ENCODE peak calls at places on chromosomes 7 and 10, in five cellular contexts. H, R, J, W and Z are unnamed samples.

GRCh38 chr7:140478361-140479061 is 794 bp downstream of the MKRN1 start:
- DNase-seq in W (peak), H (peak), J (no peak), R (peak), Z (peak)

GRCh38 chr7:28980504-28981281 is 22.6 kb upstream of the TRIL start:
- DNase-seq in H (peak), J (no peak), R (no peak), W (no peak), Z (no peak)

GRCh38 chr10:103792547-103792946 is 62.8 kb downstream of the SH3PXD2A start:
- DNase-seq in R (no peak), W (no peak), H (peak), J (no peak), Z (no peak)

GRCh38 chr10:113326160-113327111 is 226.4 kb upstream of the HABP2 start:
- DNase-seq in W (peak), J (peak), R (no peak), H (peak), Z (no peak)

GRCh38 chr7:130941322-130942210 is 207.6 kb upstream of the KLF14 start:
- DNase-seq in R (peak), J (no peak), H (peak), W (peak), Z (no peak)

GRCh38 chr10:59622320-59622901 is 87.2 kb downstream of the SLC16A9 start:
- DNase-seq in J (peak), H (peak), W (peak), R (peak), Z (peak)

GRCh38 chr7:92798517-92799249 is 37.7 kb downstream of the CDK6 start:
- DNase-seq in W (no peak), R (no peak), H (no peak), J (no peak), Z (no peak)

GRCh38 chr7:154789404-154789803 is 213.5 kb downstream of the PAXIP1 start:
- DNase-seq in H (no peak), W (no peak), J (no peak), R (no peak), Z (no peak)

GRCh38 chr10:98536551-98536950 is 89.8 kb upstream of the HPS1 start:
- DNase-seq in R (no peak), W (peak), H (peak), J (no peak), Z (no peak)

GRCh38 chr7:55113760-55114541 is 95.1 kb downstream of the EGFR start:
- DNase-seq in W (no peak), H (no peak), J (no peak), R (no peak), Z (no peak)

GRCh38 chr10:86857097-86857825 is 100.2 kb downstream of the MMRN2 start:
- DNase-seq in J (no peak), W (no peak), R (no peak), H (no peak), Z (no peak)

GRCh38 chr10:27192284-27192683 is 37.1 kb downstream of the MASTL start:
- DNase-seq in W (no peak), H (peak), R (no peak), J (peak), Z (peak)

GRCh38 chr7:55546826-55547225 is 25.5 kb downstream of the VOPP1 start:
- DNase-seq in W (peak), R (peak), J (peak), H (peak), Z (peak)

GRCh38 chr7:31327071-31327470 is 13.5 kb downstream of the NEUROD6 start:
- DNase-seq in W (no peak), R (no peak), J (no peak), H (peak), Z (peak)

GRCh38 chr10:77351386-77351785 is 286.2 kb downstream of the KCNMA1 start:
- DNase-seq in W (no peak), H (no peak), R (no peak), J (no peak), Z (no peak)

GRCh38 chr10:72913287-72913686 is 19.7 kb downstream of the OIT3 start:
- DNase-seq in H (no peak), R (no peak), J (no peak), W (no peak), Z (no peak)

GRCh38 chr7:19752045-19752444 is 21.4 kb downstream of the TMEM196 start:
- DNase-seq in W (no peak), H (no peak), J (no peak), R (no peak), Z (no peak)

GRCh38 chr7:90473819-90474218 is 4.4 kb downstream of the PTTG1IP2 start:
- DNase-seq in R (no peak), J (no peak), H (peak), W (no peak), Z (no peak)

GRCh38 chr7:73864981-73865711 is 4.2 kb downstream of the TMEM270 start:
- DNase-seq in J (no peak), H (no peak), R (no peak), W (no peak), Z (no peak)

GRCh38 chr7:1704326-1705241 is 34.5 kb downstream of the ELFN1 start:
- DNase-seq in H (no peak), W (no peak), R (no peak), J (no peak), Z (no peak)

GRCh38 chr10:113221756-113222168 is 271.7 kb downstream of the TCF7L2 start:
- DNase-seq in W (no peak), R (no peak), J (no peak), H (peak), Z (no peak)

GRCh38 chr10:131934769-131935168 is 34.0 kb downstream of the PPP2R2D start:
- DNase-seq in J (no peak), R (no peak), W (no peak), H (no peak), Z (no peak)

GRCh38 chr7:108497082-108497725 is 28.7 kb downstream of the PNPLA8 start:
- DNase-seq in R (no peak), H (peak), W (peak), J (peak), Z (no peak)

GRCh38 chr7:142407939-142408573 is 150.2 kb upstream of the PRSS58 start:
- DNase-seq in W (no peak), R (no peak), J (no peak), H (no peak), Z (no peak)

GRCh38 chr7:135827391-135827790 is 78.8 kb upstream of the FAM180A start:
- DNase-seq in J (no peak), W (no peak), R (no peak), H (peak), Z (no peak)

GRCh38 chr10:11225935-11226334 is 208.3 kb downstream of the CELF2 start:
- DNase-seq in J (no peak), H (peak), R (no peak), W (peak), Z (no peak)

GRCh38 chr10:58280485-58280884 is 11.5 kb downstream of the CISD1 start:
- DNase-seq in H (no peak), R (no peak), J (no peak), W (no peak), Z (no peak)

GRCh38 chr7:155908385-155908784 is 96.1 kb upstream of the SHH start:
- DNase-seq in J (no peak), H (no peak), W (no peak), R (no peak), Z (no peak)

GRCh38 chr10:42519761-42520460 is 118.5 kb downstream of the ZNF33B start:
- DNase-seq in W (no peak), J (no peak), R (no peak), H (no peak), Z (no peak)

GRCh38 chr10:117140525-117140902 is 2.4 kb upstream of the VAX1 start:
- DNase-seq in H (no peak), W (no peak), J (no peak), R (no peak), Z (no peak)

GRCh38 chr10:98030093-98030821 is at the start of gene CRTAC1:
- DNase-seq in R (peak), J (no peak), H (peak), W (peak), Z (no peak)

GRCh38 chr7:91330378-91331295 is 66.4 kb downstream of the FZD1 start:
- DNase-seq in W (no peak), H (no peak), R (no peak), J (no peak), Z (no peak)

GRCh38 chr7:82677064-82677463 is 233.5 kb upstream of the CACNA2D1 start:
- DNase-seq in H (no peak), R (no peak), J (no peak), W (no peak), Z (no peak)

GRCh38 chr10:101920497-101920896 is 76.9 kb upstream of the KCNIP2 start:
- DNase-seq in H (no peak), W (no peak), J (no peak), R (no peak), Z (no peak)

GRCh38 chr10:99328579-99329237 is 448 bp upstream of the CNNM1 start:
- DNase-seq in W (no peak), H (no peak), J (no peak), R (no peak), Z (no peak)

GRCh38 chr7:141785711-141786552 is 4.1 kb upstream of the TAS2R5 start:
- DNase-seq in J (peak), W (no peak), R (no peak), H (peak), Z (peak)

GRCh38 chr7:129772646-129773280 is 161.2 kb downstream of the NRF1 start:
- DNase-seq in J (no peak), R (no peak), H (no peak), W (no peak), Z (no peak)

GRCh38 chr7:81457858-81458522 is 311.9 kb downstream of the HGF start:
- DNase-seq in W (no peak), R (no peak), H (peak), J (no peak), Z (no peak)
- TF ChIP-seq CTCF in W (peak), R (peak), H (peak), J (no peak), Z (peak)

DNA sequence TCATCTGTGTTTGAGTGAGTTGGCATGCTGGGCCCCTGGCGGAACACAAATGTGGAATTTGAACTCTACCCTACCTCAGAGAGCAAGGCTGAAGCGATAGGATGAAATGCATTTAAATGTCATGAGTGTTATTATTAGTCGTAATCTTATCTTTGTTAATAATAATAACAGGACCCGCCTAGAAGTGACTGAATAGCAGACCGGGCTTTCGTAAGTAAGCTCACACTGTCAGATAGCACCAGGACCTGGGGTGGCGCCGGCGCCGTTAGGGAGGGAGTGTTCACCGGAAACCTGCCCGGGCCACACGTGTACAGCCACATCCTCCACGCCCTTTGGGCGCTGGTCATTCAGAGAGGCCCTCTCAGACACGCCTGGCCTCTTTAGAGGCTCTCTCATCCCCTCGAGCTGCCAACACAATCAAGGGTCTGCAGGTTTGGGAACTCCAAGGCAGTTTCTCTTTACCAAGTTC is 63.6 kb downstream of the GRK5 start:
- DNase-seq in H (peak), W (peak), J (no peak), R (peak), Z (no peak)
- H3K4me3 ChIP-seq in H (no peak), W (no peak), J (no peak), R (peak), Z (no peak)

GRCh38 chr10:133299738-133300137 is 8.9 kb downstream of the TUBGCP2 start:
- DNase-seq in W (no peak), R (no peak), J (no peak), H (no peak), Z (no peak)

GRCh38 chr10:133299224-133299623 is 9.4 kb downstream of the TUBGCP2 start:
- DNase-seq in H (no peak), R (no peak), W (no peak), J (no peak), Z (no peak)

GRCh38 chr10:133298466-133298865 is 10.2 kb downstream of the TUBGCP2 start:
- DNase-seq in R (no peak), J (no peak), W (no peak), H (no peak), Z (no peak)

GRCh38 chr10:133303206-133303605 is 5.5 kb downstream of the TUBGCP2 start:
- DNase-seq in J (no peak), H (no peak), W (no peak), R (no peak), Z (no peak)

GRCh38 chr10:133302230-133302629 is 6.4 kb downstream of the TUBGCP2 start:
- DNase-seq in J (no peak), W (no peak), R (no peak), H (no peak), Z (no peak)
- TF ChIP-seq CTCF in J (no peak), W (no peak), R (no peak), H (no peak), Z (no peak)

GRCh38 chr7:517848-518629 is 1.6 kb downstream of the PDGFA start:
- DNase-seq in R (peak), W (peak), J (no peak), H (peak), Z (no peak)

GRCh38 chr7:515628-516027 is 4.0 kb downstream of the PDGFA start:
- DNase-seq in W (no peak), J (no peak), R (no peak), H (no peak), Z (no peak)

GRCh38 chr7:516606-517456 is 2.8 kb downstream of the PDGFA start:
- DNase-seq in H (peak), W (peak), J (no peak), R (peak), Z (no peak)

GRCh38 chr7:514651-515598 is 4.7 kb downstream of the PDGFA start:
- DNase-seq in W (peak), J (no peak), H (peak), R (peak), Z (no peak)

GRCh38 chr7:516216-516605 is 3.4 kb downstream of the PDGFA start:
- DNase-seq in H (no peak), W (no peak), J (no peak), R (no peak), Z (no peak)
- H3K4me3 ChIP-seq in H (peak), W (peak), J (no peak), R (peak), Z (no peak)

GRCh38 chr10:30270247-30270646 is 78.8 kb downstream of the MTPAP start:
- DNase-seq in J (no peak), H (peak), W (no peak), R (no peak), Z (no peak)
- TF ChIP-seq CTCF in J (no peak), H (no peak), W (no peak), R (no peak), Z (peak)

DNA sequence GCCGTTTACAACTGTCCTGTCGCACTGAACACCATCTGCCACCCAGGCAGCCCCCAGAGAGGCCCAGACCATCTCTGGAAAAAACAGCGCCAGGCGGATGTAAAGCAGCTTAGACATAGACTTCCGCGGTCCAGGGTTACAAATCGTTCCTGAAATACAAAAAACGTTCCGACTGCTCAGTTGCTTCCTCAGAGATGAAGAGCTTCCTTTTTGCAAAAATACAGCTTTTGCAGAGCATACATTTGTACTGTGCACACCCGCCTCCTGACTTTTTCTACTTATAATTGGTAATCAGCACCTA is 11.4 kb downstream of the DAGLB start:
- DNase-seq in R (no peak), W (no peak), H (no peak), J (no peak), Z (no peak)
- H3K4me3 ChIP-seq in R (peak), W (no peak), H (no peak), J (no peak), Z (no peak)

DNA sequence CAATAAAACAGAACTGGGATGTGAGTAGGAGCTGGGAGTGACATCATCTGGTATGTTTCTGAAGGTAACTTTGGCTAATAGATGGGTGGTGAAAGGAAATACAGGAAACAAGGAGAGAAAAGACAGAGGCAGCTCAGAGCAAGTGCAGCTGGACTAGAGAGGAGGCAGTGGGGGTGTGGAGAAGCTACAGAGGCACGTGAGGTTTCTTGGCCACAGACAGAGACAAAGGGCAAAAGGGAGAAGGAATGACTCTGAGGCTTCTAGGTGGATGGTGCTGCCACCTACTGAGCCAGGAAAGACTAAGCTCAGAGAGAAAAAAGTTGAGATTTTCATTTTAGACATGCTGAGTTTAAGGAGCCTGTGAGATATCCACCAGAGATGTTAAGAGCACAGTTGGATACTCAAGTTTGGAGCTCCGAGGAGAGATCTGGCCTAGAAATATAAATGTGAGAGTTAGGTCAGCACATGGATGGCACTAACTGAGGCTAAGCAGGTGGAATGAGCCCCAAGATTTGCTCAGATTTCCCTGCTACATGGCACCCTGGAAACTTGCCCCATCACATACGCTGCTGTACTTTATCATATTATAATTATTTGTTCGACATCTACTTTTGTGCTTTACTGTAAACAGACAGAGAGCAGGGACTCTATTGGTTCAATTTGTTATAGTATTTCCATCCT is 293.0 kb upstream of the IMMP2L start:
- DNase-seq in H (peak), W (peak), R (no peak), J (peak), Z (no peak)
- TF ChIP-seq CTCF in H (peak), W (peak), R (peak), J (peak), Z (peak)

DNA sequence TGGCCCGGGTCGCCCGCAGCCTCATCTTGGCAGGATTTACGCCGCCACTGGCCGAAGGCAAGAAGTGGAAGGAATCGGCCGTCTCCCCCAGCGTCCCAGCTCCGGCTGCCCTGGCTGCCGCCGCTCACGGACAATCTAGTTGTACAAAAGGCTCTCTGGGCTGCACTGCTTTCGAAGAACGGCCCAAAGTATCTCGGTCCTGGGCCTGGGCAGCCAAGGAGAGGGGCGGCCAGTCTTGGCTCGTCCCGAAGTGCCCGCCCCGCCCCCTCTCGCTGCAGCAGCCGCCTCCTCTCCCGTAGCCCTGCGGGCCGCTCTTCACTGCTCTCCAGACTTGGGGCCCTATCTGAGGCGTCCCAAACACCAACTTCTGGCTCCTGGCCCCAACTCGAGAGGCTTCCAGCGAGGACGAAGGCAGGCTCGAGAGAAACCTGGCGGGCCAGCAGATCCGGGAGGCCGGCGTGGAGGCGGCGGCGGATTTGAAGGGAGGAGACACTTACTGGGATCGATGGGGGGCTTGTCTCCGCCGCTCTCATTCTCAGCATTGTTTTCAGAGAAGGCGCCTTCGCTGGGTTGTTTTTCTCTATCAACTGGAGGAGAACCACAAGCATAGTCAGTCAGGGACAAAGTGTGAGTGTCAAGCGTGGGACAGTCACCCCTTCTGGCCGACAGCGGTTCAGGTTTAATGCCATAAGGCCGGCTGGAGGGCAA is 802 bp downstream of the HOXA9 start:
- DNase-seq in W (no peak), J (no peak), R (no peak), H (no peak), Z (no peak)
- H3K4me3 ChIP-seq in W (peak), J (peak), R (peak), H (no peak), Z (no peak)

DNA sequence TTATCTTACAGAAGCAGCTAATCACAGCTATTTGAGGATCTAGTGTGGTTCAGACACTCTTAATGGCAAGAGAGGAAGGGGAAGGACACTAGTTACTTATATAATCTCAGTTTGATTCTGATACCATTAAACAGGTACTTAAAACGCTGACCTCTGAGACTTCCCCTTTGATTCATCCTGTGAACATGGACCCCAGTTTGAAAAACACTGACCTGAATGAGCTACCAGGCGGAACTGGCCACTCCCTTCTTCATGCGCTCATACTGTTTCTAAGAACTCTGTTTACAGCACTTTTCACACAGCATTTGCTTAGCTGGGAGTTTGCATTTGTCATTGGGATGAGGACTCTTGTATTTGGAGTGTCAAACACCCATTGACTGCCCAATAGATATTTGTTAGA is 45.7 kb downstream of the BEND7 start:
- DNase-seq in J (no peak), H (no peak), R (no peak), W (no peak), Z (no peak)
- TF ChIP-seq CTCF in J (no peak), H (no peak), R (no peak), W (no peak), Z (no peak)

GRCh38 chr7:18499407-18500197 is 4.1 kb downstream of the HDAC9 start:
- DNase-seq in J (no peak), R (no peak), W (no peak), H (peak), Z (no peak)
- H3K4me3 ChIP-seq in J (no peak), R (no peak), W (no peak), H (no peak), Z (no peak)